ENCODE peak calls at places on chromosomes 3 and 15, in seven cellular contexts. O, W, Q, K, C, B and G are unnamed samples.

GRCh38 chr3:36796896-36797295 is 32.5 kb upstream of the DCLK3 start:
- DNase-seq in O (no peak), W (no peak), Q (no peak), K (no peak), C (no peak), B (no peak), G (no peak)

GRCh38 chr15:60994842-60995495 is 234.1 kb downstream of the RORA start:
- DNase-seq in O (peak; percentile 24), W (peak; percentile 39), Q (no peak), K (no peak), C (no peak), B (no peak), G (no peak)

GRCh38 chr3:23701711-23702110 is 104.0 kb upstream of the UBE2E1 start:
- DNase-seq in O (no peak), W (no peak), Q (no peak), K (no peak), C (no peak), B (no peak), G (no peak)

GRCh38 chr3:133775309-133775708 is 29.1 kb downstream of the TF start:
- DNase-seq in O (no peak), W (no peak), Q (no peak), K (no peak), C (no peak), B (no peak), G (no peak)

GRCh38 chr3:21801631-21802030 is 50.6 kb upstream of the ZNF385D start:
- DNase-seq in O (no peak), W (no peak), Q (no peak), K (no peak), C (no peak), B (no peak), G (no peak)

GRCh38 chr3:98021821-98022220 is 13.3 kb downstream of the GABRR3 start:
- DNase-seq in O (no peak), W (no peak), Q (peak; percentile 22), K (no peak), C (no peak), B (no peak), G (no peak)

GRCh38 chr3:126682046-126682445 is 22.0 kb upstream of the CHCHD6 start:
- DNase-seq in O (no peak), W (no peak), Q (no peak), K (no peak), C (no peak), B (no peak), G (no peak)

GRCh38 chr3:156175570-156175969 is 55.2 kb downstream of the KCNAB1 start:
- DNase-seq in O (no peak), W (no peak), Q (no peak), K (no peak), C (no peak), B (no peak), G (no peak)

GRCh38 chr15:45642203-45642932 is 7.5 kb downstream of the SQOR start:
- DNase-seq in O (no peak), W (no peak), Q (peak; percentile 50), K (no peak), C (no peak), B (no peak), G (no peak)

GRCh38 chr15:82656641-82657266 is 9.6 kb upstream of the CPEB1 start:
- DNase-seq in O (no peak), W (no peak), Q (no peak), K (no peak), C (no peak), B (no peak), G (no peak)

GRCh38 chr3:140292154-140292553 is 357.2 kb downstream of the CLSTN2 start:
- DNase-seq in O (no peak), W (no peak), Q (peak; percentile 38), K (no peak), C (no peak), B (no peak), G (no peak)

GRCh38 chr3:184143327-184143726 is 8.2 kb downstream of the EIF2B5 start:
- DNase-seq in O (no peak), W (no peak), Q (no peak), K (no peak), C (no peak), B (peak; percentile 32), G (no peak)

GRCh38 chr3:76585794-76586392 is 454.0 kb upstream of the ROBO2 start:
- DNase-seq in O (no peak), W (no peak), Q (peak; percentile 30), K (no peak), C (peak; percentile 26), B (peak; percentile 24), G (no peak)

GRCh38 chr15:43091859-43092258 is 14.0 kb downstream of the UBR1 start:
- DNase-seq in O (no peak), W (no peak), Q (no peak), K (no peak), C (no peak), B (no peak), G (no peak)

GRCh38 chr15:80587816-80588456 is 107.2 kb upstream of the ABHD17C start:
- DNase-seq in O (no peak), W (no peak), Q (no peak), K (no peak), C (no peak), B (no peak), G (no peak)

GRCh38 chr3:38117748-38118420 is 19.0 kb downstream of the ACAA1 start:
- DNase-seq in O (peak; percentile 76), W (peak; percentile 44), Q (no peak), K (peak; percentile 83), C (peak; percentile 84), B (peak; percentile 81), G (no peak)

GRCh38 chr3:49675912-49676311 is 1.8 kb downstream of the APEH start:
- DNase-seq in O (no peak), W (no peak), Q (no peak), K (no peak), C (no peak), B (no peak), G (no peak)

GRCh38 chr3:49673715-49674490 is at the start of gene APEH:
- DNase-seq in O (peak; percentile 98), W (peak; percentile 95), Q (peak; percentile 91), K (peak; percentile 99), C (peak; percentile 99), B (peak; percentile 99), G (peak; percentile 98)

GRCh38 chr3:49671291-49672288 is 2.6 kb upstream of the APEH start:
- DNase-seq in O (peak; percentile 79), W (peak; percentile 57), Q (peak; percentile 73), K (peak; percentile 77), C (peak; percentile 87), B (peak; percentile 83), G (no peak)

GRCh38 chr3:49673131-49673714 is 928 bp upstream of the APEH start:
- DNase-seq in O (peak; percentile 29), W (no peak), Q (peak; percentile 21), K (no peak), C (no peak), B (peak; percentile 55), G (no peak)

DNA sequence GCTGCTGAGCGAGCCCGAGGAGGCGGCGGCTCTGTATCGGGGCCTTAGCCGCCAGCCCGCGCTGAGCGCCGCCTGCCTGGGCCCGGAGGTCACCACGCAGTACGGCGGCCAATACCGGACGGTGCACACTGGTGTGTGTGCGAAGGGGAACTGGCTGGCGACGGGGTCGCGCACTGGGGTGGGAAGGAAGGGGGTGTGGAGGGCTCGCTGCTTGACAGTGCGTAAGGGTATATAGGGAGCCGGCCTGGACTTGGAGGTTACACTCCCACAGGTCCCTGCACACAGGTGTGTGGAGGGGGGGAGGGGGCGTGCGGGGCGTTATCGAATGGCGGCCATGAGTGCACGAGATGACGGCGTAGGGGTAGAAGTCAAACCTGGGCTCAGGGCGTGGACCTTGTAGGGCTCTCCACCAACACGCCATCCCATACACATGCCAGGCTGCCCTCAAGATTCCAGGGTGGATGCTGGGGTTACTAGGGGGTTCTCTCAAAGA is 386 bp downstream of the APEH start:
- DNase-seq in O (peak; percentile 38), W (no peak), Q (peak; percentile 10), K (no peak), C (no peak), B (no peak), G (no peak)
- TF ChIP-seq CTCF in O (no peak), W (no peak), Q (no peak), K (no peak), C (no peak), B (no peak), G (no peak)

GRCh38 chr3:185824467-185825378 is at the start of gene IGF2BP2:
- DNase-seq in O (peak; percentile 87), W (peak; percentile 76), Q (peak; percentile 65), K (peak; percentile 83), C (peak; percentile 80), B (peak; percentile 80), G (peak; percentile 92)
- TF ChIP-seq CTCF in O (no peak), W (no peak), Q (no peak), K (no peak), C (no peak), B (no peak), G (peak; percentile 39)

DNA sequence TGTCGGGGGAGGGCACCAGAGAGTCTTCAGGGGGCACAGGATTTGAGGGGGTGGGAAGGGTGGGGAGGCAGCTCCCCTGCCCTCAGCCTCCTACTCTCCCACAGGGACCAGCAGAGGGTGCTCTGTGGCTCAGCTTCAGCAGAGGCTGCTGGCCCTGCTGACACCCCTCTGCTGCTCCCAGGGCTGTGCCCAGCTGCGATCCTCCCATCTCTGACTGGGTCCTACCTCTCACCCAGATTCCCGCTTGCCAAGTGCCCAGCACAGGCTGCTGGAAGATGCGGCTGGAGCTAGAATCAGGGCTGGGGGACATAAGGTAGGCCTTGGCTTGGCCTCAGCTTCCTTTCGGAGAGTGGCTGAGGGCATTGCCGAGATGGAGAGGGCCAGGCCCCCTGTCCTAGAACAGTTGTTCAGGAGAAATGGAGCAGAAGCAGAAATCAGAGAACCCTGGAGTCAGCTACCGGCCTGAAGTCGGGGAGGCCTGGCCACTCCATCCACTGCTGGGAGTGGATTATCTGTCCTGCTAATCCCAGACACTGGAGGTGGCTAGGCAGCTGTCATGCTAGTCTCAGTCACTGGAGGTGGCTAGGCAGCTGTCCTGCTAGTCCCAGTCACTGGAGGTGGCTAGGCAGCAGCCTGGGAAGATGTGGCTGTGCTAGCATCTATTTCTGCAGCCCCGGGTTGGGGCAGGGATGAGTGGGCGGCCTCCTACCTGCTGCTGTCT is 3.9 kb downstream of the GRM2 start:
- DNase-seq in O (peak; percentile 3), W (no peak), Q (no peak), K (no peak), C (no peak), B (no peak), G (no peak)
- TF ChIP-seq CTCF in O (no peak), W (no peak), Q (no peak), K (no peak), C (peak; percentile 10), B (peak; percentile 5), G (no peak)

GRCh38 chr3:56960234-56960917 is 100.1 kb upstream of the SPATA12 start:
- DNase-seq in O (no peak), W (no peak), Q (no peak), K (no peak), C (peak; percentile 53), B (peak; percentile 38), G (no peak)
- TF ChIP-seq CTCF in O (no peak), W (no peak), Q (no peak), K (no peak), C (no peak), B (no peak), G (no peak)